ENCODE peak calls at places on chromosomes 16 and 17, in four cellular contexts. H is neural crest cell, Y is fibroblast of mammary gland, J is AG09309. N is an unnamed sample.

GRCh38 chr17:28661635-28662526 is at the start of the genes SDF2 and SUPT6H:
- DNase-seq in H (peak; percentile 87), Y (peak; percentile 76), J (no peak), N (peak; percentile 86)

GRCh38 chr16:84914273-84914672 is 94.5 kb downstream of the CRISPLD2 start:
- DNase-seq in H (no peak), Y (no peak), J (no peak), N (no peak)

GRCh38 chr17:61202564-61202963 is 197.1 kb upstream of the TBX2 start:
- DNase-seq in H (no peak), Y (peak; percentile 82), J (no peak), N (no peak)

GRCh38 chr17:3761918-3762380 is 38.2 kb downstream of the HASPIN start:
- DNase-seq in H (no peak), Y (no peak), J (no peak), N (no peak)

GRCh38 chr16:29700253-29700987 is 21.4 kb downstream of the QPRT start:
- DNase-seq in H (peak; percentile 71), Y (peak; percentile 89), J (peak; percentile 66), N (peak; percentile 44)

GRCh38 chr17:35931794-35932419 is 1.3 kb upstream of the RDM1 start:
- DNase-seq in H (no peak), Y (peak; percentile 28), J (no peak), N (no peak)

GRCh38 chr16:65229191-65229662 is 107.4 kb upstream of the CDH11 start:
- DNase-seq in H (no peak), Y (peak; percentile 36), J (peak; percentile 41), N (no peak)

GRCh38 chr16:10640934-10641333 is 53.8 kb downstream of the TEKT5 start:
- DNase-seq in H (no peak), Y (no peak), J (no peak), N (no peak)

GRCh38 chr16:70375636-70376611 is 29.2 kb downstream of the DDX19A start:
- DNase-seq in H (no peak), Y (no peak), J (no peak), N (no peak)

GRCh38 chr17:66964930-66965800 is 658 bp downstream of the CACNG4 start:
- DNase-seq in H (peak; percentile 52), Y (no peak), J (no peak), N (no peak)

GRCh38 chr17:76709077-76709950 is 1.5 kb downstream of the MXRA7 start:
- DNase-seq in H (no peak), Y (peak; percentile 98), J (peak; percentile 96), N (peak; percentile 48)

GRCh38 chr17:76706817-76707216 is 3.9 kb downstream of the MXRA7 start:
- DNase-seq in H (no peak), Y (no peak), J (no peak), N (no peak)

GRCh38 chr17:76710863-76711611 is at the start of gene MXRA7:
- DNase-seq in H (no peak), Y (peak; percentile 56), J (no peak), N (peak; percentile 51)

GRCh38 chr17:76704799-76705198 is 6.0 kb downstream of the MXRA7 start:
- DNase-seq in H (no peak), Y (no peak), J (no peak), N (no peak)

DNA sequence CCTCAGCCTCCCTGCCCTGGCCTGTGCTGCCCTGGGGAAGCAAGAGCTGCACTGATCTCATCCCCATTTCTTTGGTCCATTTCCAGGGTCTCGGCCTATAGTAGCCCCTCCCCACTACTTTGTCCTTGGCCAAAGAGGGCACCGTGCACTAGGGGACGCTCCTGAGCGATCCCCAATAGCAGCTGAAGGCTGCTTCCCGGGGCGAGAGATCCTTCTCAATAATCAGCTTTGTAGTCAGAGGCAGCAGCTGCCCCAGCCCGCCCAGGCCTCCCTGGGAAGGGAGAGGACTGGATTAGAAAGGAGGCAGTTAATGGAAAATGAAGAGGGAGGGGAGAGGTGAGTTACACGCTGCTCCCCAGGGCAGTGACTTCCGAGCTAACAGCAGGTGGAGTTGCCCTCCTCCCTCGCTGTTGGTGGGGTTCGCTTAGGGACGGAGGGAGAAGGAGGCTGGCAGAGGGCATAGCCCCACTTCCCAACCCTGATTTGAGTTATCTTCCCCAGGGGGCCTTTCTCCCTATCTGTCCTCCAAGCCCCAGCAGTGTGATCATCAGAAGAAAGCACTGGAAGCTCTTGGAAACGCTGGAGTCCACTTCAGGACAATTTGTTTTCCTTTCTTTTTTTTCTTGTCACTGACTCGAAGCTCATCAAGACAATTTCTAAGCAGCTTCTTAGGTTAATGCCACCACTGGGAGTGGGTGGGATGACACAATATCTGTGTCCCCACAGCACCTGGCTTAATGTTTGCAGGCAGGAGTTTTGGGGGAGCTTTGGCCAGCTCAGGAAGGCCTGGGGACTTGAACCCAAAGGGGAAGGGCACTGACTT is 2.6 kb downstream of the MXRA7 start:
- DNase-seq in H (peak; percentile 70), Y (peak; percentile 51), J (no peak), N (no peak)
- TF ChIP-seq CTCF in H (peak; percentile 54), Y (peak; percentile 54), J (peak; percentile 11), N (no peak)

DNA sequence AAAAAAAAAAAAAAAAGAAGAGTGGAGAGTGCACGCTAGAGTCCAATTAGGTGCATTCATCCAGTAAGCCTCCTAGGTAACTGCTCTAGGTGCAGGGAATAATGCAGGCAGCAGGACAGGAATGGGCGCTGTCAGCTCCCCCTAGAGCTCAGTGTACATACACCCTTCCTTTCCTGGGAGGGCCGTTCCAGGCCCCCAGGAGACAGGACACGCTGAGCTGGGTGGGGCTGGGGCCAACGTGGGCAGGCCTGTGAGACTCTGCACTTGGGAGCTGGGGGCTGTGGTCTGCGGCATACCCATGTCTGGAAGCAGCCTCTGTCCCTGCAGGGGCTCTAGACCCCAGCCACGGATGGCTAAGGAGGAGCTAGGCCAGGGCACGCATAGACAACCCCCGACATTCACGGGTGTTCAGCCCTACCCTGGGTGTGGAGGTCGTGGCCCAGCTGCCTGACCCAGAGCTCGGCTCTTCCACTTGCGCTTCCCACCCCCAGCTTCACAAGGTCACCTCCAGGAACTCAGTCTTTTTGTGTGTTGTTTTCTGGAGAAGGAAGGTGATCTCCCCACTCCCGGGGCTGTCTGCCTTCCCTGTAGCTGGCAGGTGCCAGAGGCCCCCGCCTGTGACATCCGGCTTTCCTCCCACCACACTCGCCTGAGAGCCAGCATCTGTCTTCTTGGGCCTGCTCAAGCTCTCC is 985 bp upstream of the ANTKMT start:
- DNase-seq in H (no peak), Y (no peak), J (no peak), N (no peak)
- TF ChIP-seq CTCF in H (peak; percentile 30), Y (peak; percentile 25), J (peak; percentile 27), N (no peak)

GRCh38 chr17:57001541-57001940 is 23.6 kb downstream of the SCPEP1 start:
- DNase-seq in H (no peak), Y (no peak), J (no peak), N (no peak)
- TF ChIP-seq CTCF in H (no peak), Y (no peak), J (no peak), N (no peak)

DNA sequence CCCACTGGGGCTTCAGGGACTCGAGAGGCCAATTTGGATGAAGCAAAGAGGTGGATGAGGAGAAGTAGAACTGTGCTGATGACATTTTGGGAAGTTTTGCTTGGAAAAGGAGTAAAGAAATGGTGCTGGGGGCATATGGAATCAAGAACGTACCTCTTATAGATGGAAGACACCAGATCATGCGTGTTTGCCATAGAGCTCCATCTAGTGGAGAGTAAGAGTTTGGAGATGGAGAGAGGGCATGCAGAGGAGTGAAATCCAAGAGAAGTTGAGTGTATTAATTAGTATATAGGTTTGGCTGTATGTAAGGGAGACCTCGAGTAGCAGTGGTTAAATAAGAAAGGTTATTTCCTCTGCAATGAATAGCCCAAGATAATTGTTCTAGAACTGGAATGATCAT is 56.0 kb downstream of the SHISA6 start:
- DNase-seq in H (no peak), Y (peak; percentile 3), J (no peak), N (no peak)
- TF ChIP-seq CTCF in H (peak; percentile 68), Y (peak; percentile 7), J (no peak), N (no peak)

GRCh38 chr16:4814542-4815173 is 12.2 kb upstream of the ROGDI start:
- DNase-seq in H (no peak), Y (no peak), J (no peak), N (no peak)
- TF ChIP-seq CTCF in H (no peak), Y (no peak), J (no peak), N (no peak)

GRCh38 chr16:50610331-50611262 is 62.4 kb downstream of the NKD1 start:
- DNase-seq in H (no peak), Y (no peak), J (no peak), N (no peak)
- TF ChIP-seq CTCF in H (no peak), Y (no peak), J (no peak), N (no peak)

DNA sequence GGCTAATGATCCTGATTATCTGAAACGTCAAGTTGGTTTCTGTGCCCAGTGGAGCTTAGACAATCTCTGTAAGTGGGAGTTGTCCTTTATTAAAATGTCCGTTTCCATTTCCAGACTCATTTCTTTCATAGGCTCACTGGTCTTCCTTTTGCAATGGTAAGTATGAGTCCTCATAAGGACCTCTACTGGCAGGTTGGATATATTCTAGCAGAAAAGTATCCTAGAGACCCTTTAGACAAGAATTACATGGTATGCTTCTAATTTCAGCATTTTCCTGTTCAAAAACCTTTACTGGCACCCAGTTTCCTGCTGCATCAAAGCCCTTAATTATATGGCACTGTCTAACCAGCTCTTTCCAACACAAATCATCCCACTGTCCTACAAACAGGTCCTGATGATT is 28.1 kb upstream of the ARL2BP start:
- DNase-seq in H (no peak), Y (no peak), J (no peak), N (no peak)
- TF ChIP-seq CTCF in H (no peak), Y (no peak), J (no peak), N (no peak)

DNA sequence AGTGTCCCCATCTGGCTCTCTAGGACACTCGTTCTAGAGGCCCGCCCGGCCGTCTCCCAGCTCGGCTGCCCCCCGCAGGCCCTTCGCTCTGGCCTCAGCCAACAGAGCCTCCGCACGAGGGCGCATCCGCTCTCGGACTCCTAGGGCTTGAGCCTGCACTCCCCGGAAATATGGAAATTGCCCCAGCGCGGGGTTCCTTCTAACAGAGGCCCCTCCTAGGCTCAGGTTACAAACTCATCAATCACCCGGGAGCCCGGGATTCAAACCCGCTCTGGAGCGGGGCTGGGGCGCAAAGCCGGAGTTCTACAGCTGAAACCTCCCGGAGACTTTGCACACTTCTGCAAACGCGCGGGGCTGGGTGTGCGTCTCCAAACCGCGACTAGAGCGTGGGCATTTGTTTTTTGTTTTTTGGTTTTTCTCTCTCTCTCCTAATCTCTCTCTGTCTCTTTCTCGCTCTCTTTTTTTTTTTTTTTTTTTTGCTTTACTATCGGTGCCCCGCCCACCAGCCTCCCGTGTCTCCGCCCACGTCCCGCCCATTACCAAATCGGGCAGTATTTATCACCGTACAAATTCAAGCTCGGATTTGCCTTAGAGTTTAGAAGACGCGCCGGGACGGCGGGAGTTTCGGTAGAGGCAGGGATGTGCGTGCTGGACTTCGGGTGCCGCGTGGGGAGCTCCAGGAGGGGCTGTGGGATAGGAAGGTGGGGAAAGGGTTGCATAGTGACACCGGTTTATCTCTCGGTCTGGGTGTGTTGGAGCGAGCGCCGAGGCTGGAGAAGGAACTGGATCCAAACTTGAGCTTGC is 2.4 kb upstream of the FOXL1 start:
- DNase-seq in H (peak; percentile 83), Y (peak; percentile 98), J (peak; percentile 84), N (peak; percentile 53)
- TF ChIP-seq CTCF in H (peak; percentile 71), Y (peak; percentile 59), J (peak; percentile 91), N (no peak)